ENCODE peak calls at places on chromosomes 11 and 22, in six cellular contexts. K, G, U, T, L and D are unnamed samples.

GRCh38 chr22:39941661-39942060 is 18.5 kb upstream of the TMA7B start:
- DNase-seq in K (no peak), G (peak), U (no peak), T (no peak), L (no peak), D (no peak)

GRCh38 chr11:40130427-40130826 is 1329.0 kb downstream of the LRRC4C start:
- DNase-seq in K (no peak), G (no peak), U (no peak), T (no peak), L (no peak), D (no peak)

GRCh38 chr22:49964493-49965290 is 4.1 kb downstream of the PIM3 start:
- DNase-seq in K (no peak), G (no peak), U (no peak), T (no peak), L (no peak), D (no peak)

GRCh38 chr11:65778901-65779668 is 1.7 kb downstream of the AP5B1 start:
- DNase-seq in K (no peak), G (no peak), U (no peak), T (no peak), L (no peak), D (no peak)

GRCh38 chr11:11163669-11164377 is 189.2 kb downstream of the CSNK2A3 start:
- DNase-seq in K (no peak), G (no peak), U (no peak), T (no peak), L (no peak), D (no peak)

GRCh38 chr22:17131686-17132085 is 10.5 kb upstream of the TMEM121B start:
- DNase-seq in K (no peak), G (no peak), U (no peak), T (no peak), L (no peak), D (peak)

GRCh38 chr11:128776434-128777284 is 82.8 kb downstream of the FLI1 start:
- DNase-seq in K (peak), G (no peak), U (peak), T (peak), L (no peak), D (peak)

GRCh38 chr22:44580756-44581435 is 82.9 kb upstream of the RTL6 start:
- DNase-seq in K (no peak), G (no peak), U (no peak), T (no peak), L (no peak), D (no peak)

GRCh38 chr11:28619870-28620540 is 511.8 kb downstream of the METTL15 start:
- DNase-seq in K (peak), G (no peak), U (peak), T (no peak), L (no peak), D (no peak)

GRCh38 chr22:20094158-20094807 is 14.2 kb downstream of the DGCR8 start:
- DNase-seq in K (no peak), G (no peak), U (no peak), T (no peak), L (no peak), D (no peak)

GRCh38 chr11:57160665-57161064 is 21.1 kb upstream of the LRRC55 start:
- DNase-seq in K (no peak), G (no peak), U (no peak), T (no peak), L (no peak), D (no peak)

GRCh38 chr11:117314840-117315239 is 1.2 kb downstream of the BACE1 start:
- DNase-seq in K (no peak), G (no peak), U (no peak), T (peak), L (no peak), D (no peak)

GRCh38 chr11:6307879-6308278 is 12.4 kb downstream of the CAVIN3 start:
- DNase-seq in K (no peak), G (no peak), U (peak), T (no peak), L (no peak), D (no peak)

GRCh38 chr11:27248430-27249207 is 114.4 kb downstream of the CCDC34 start:
- DNase-seq in K (no peak), G (peak), U (no peak), T (no peak), L (no peak), D (no peak)

GRCh38 chr11:22432331-22433065 is 94.3 kb downstream of the SLC17A6 start:
- DNase-seq in K (no peak), G (no peak), U (peak), T (no peak), L (no peak), D (no peak)

GRCh38 chr11:107017433-107018227 is 646 bp downstream of the GUCY1A2 start:
- DNase-seq in K (peak), G (peak), U (no peak), T (peak), L (no peak), D (peak)

GRCh38 chr11:133227674-133228111 is 304.6 kb downstream of the OPCML start:
- DNase-seq in K (no peak), G (no peak), U (no peak), T (no peak), L (no peak), D (no peak)

GRCh38 chr22:28989035-28989464 is 72.6 kb downstream of the C22orf31 start:
- DNase-seq in K (no peak), G (no peak), U (no peak), T (no peak), L (no peak), D (no peak)

GRCh38 chr11:121451178-121451981 is 734 bp upstream of the SORL1 start:
- DNase-seq in K (no peak), G (peak), U (no peak), T (no peak), L (no peak), D (no peak)

GRCh38 chr22:49674479-49674830 is 153.2 kb downstream of the BRD1 start:
- DNase-seq in K (no peak), G (no peak), U (no peak), T (no peak), L (no peak), D (no peak)

GRCh38 chr11:42085736-42086135 is 626.3 kb upstream of the LRRC4C start:
- DNase-seq in K (no peak), G (no peak), U (no peak), T (no peak), L (no peak), D (no peak)

GRCh38 chr11:102626686-102627085 is 1.6 kb upstream of the MMP20 start:
- DNase-seq in K (no peak), G (no peak), U (peak), T (no peak), L (no peak), D (no peak)

GRCh38 chr11:65502274-65502851 is 3.5 kb downstream of the MALAT1 start:
- DNase-seq in K (peak), G (no peak), U (peak), T (no peak), L (no peak), D (no peak)

GRCh38 chr11:131392528-131393255 is 22.3 kb downstream of the NTM start:
- DNase-seq in K (peak), G (no peak), U (no peak), T (no peak), L (no peak), D (no peak)

GRCh38 chr22:20092477-20092854 is 12.4 kb downstream of the DGCR8 start:
- DNase-seq in K (no peak), G (no peak), U (no peak), T (no peak), L (no peak), D (no peak)

GRCh38 chr11:113528982-113529381 is 53.8 kb upstream of the DRD2 start:
- DNase-seq in K (no peak), G (no peak), U (no peak), T (no peak), L (no peak), D (no peak)

GRCh38 chr11:26649884-26650283 is 72.0 kb downstream of the SLC5A12 start:
- DNase-seq in K (peak), G (peak), U (peak), T (peak), L (peak), D (peak)

GRCh38 chr22:43867839-43868652 is 5.7 kb upstream of the SULT4A1 start:
- DNase-seq in K (peak), G (no peak), U (peak), T (peak), L (no peak), D (peak)

GRCh38 chr11:59931688-59932087 is 6.5 kb upstream of the OOSP1 start:
- DNase-seq in K (no peak), G (no peak), U (no peak), T (no peak), L (no peak), D (no peak)

GRCh38 chr11:77115956-77116355 is 12.1 kb upstream of the MYO7A start:
- DNase-seq in K (no peak), G (no peak), U (no peak), T (no peak), L (no peak), D (no peak)

GRCh38 chr11:14454861-14455632 is 44.6 kb downstream of the COPB1 start:
- DNase-seq in K (peak), G (peak), U (peak), T (peak), L (no peak), D (peak)

GRCh38 chr11:60924906-60925684 is 835 bp downstream of the TMEM132A start:
- DNase-seq in K (no peak), G (no peak), U (no peak), T (no peak), L (no peak), D (peak)

GRCh38 chr11:134027671-134028070 is 41.2 kb upstream of the JAM3 start:
- DNase-seq in K (no peak), G (no peak), U (no peak), T (no peak), L (no peak), D (no peak)

GRCh38 chr11:57364851-57365660 is 15.9 kb downstream of the PRG3 start:
- DNase-seq in K (no peak), G (no peak), U (no peak), T (no peak), L (no peak), D (no peak)

GRCh38 chr11:69828276-69828970 is 9.2 kb upstream of the FGF3 start:
- DNase-seq in K (no peak), G (no peak), U (no peak), T (no peak), L (no peak), D (no peak)

GRCh38 chr22:24937114-24937513 is 9.4 kb downstream of the LHFPL7 start:
- DNase-seq in K (peak), G (peak), U (no peak), T (no peak), L (no peak), D (peak)

GRCh38 chr11:69430566-69430965 is 50.9 kb upstream of the LINC01488 start:
- DNase-seq in K (peak), G (peak), U (peak), T (no peak), L (no peak), D (no peak)

GRCh38 chr22:41028841-41029240 is 63.6 kb upstream of the EP300 start:
- DNase-seq in K (peak), G (peak), U (peak), T (no peak), L (no peak), D (no peak)

GRCh38 chr22:27692243-27692642 is 109.3 kb downstream of the MN1 start:
- DNase-seq in K (no peak), G (no peak), U (peak), T (no peak), L (no peak), D (no peak)

GRCh38 chr11:315051-315481 is 1.2 kb downstream of the IFITM1 start:
- DNase-seq in K (no peak), G (peak), U (no peak), T (no peak), L (no peak), D (no peak)
- TF ChIP-seq BHLHE40 in K (no peak), G (no peak), U (no peak), T (no peak), L (peak), D (no peak)

DNA sequence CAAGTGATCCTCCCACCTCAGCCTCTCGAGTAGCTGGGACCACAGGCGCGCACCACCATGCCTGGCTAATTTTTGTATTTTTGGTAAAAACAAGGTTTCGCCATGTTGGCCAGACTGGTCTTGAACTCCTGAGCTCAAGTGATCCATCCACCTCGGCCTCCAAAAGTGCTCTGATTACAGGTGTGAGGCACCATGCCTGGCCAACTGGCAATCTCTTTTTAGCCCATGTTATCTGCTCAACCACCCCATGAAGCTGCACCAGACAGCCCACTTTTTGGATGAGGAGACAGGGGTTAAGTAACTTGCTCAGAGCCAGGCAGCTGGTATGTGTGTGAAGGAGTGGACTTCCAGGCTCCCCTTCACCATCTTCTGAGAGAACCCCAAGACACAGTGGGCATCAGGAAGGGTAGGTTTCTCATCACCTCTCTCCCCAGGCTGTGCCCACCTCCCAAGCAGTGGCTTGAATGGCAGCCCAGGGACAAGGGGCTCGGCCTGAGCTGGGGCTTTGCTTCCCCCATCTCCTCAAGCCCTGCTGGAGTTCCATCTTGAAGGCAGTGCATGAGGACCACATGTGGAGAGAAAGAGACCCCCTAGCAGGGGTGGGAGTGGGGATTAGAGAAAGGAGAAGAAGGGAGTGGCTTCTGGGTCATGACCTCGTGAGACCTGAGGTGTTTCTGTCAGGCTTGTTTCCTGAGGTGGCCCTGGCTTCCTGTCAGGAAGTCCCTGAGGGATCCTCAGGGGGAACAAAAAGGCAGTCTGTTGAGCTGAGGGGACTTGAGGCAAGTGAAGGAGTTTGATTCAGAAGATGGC is 87.5 kb upstream of the PARVA start:
- DNase-seq in K (no peak), G (no peak), U (no peak), T (no peak), L (no peak), D (no peak)
- TF ChIP-seq BHLHE40 in K (no peak), G (no peak), U (no peak), T (no peak), L (no peak), D (no peak)

GRCh38 chr11:8773916-8774537 is 91.4 kb downstream of the RPL27A start:
- DNase-seq in K (no peak), G (no peak), U (no peak), T (no peak), L (no peak), D (no peak)
- TF ChIP-seq BHLHE40 in K (no peak), G (no peak), U (no peak), T (no peak), L (no peak), D (no peak)

DNA sequence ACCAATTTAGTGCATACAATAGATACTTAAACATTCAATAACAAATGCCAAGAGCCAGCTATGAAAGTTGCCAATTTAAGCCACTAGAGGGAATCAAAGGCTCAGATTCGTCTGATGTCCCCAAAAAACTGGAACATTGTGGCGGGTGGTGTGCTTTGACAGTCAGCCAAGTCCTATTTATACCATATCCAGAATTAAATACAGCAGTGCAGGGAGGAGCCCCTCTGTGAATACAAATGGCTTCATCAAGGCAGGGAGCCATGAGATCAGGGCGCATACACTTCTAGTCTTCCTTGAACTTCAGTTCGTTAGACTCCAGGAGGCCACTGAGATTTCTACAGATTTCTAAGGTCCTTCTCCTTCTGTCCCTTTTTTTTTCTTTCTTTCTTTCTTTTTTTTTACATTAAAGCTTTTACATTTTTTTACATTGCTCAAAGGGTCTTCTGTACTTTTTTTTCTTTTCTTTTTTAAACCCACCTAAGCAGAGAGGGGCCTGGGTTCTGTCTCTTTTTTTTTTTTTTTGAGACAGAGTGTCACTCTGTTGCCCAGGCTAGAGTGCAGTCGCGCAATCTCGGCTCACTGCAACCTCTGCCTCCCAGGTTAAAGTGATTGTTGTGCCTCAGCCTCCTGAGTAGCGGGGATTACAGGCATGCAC is 41.5 kb upstream of the HSPA8 start:
- DNase-seq in K (peak), G (peak), U (peak), T (peak), L (no peak), D (peak)
- TF ChIP-seq BHLHE40 in K (no peak), G (no peak), U (no peak), T (no peak), L (no peak), D (no peak)

GRCh38 chr22:36541831-36542391 is 12.9 kb upstream of the EIF3D start:
- DNase-seq in K (peak), G (no peak), U (peak), T (no peak), L (no peak), D (no peak)
- TF ChIP-seq BHLHE40 in K (no peak), G (no peak), U (peak), T (no peak), L (no peak), D (no peak)

GRCh38 chr11:47571012-47571729 is 5.8 kb downstream of the PTPMT1 start:
- DNase-seq in K (no peak), G (no peak), U (no peak), T (peak), L (no peak), D (no peak)

GRCh38 chr11:47573321-47573720 is 5.4 kb downstream of the KBTBD4 start:
- DNase-seq in K (no peak), G (no peak), U (no peak), T (peak), L (no peak), D (no peak)

GRCh38 chr11:47569646-47570045 is 4.2 kb downstream of the PTPMT1 start:
- DNase-seq in K (no peak), G (no peak), U (no peak), T (peak), L (no peak), D (no peak)

GRCh38 chr11:47572715-47573255 is 6.0 kb downstream of the KBTBD4 start:
- DNase-seq in K (no peak), G (no peak), U (no peak), T (peak), L (no peak), D (no peak)

GRCh38 chr11:47571895-47572294 is 6.5 kb downstream of the PTPMT1 start:
- DNase-seq in K (no peak), G (no peak), U (peak), T (peak), L (no peak), D (no peak)
- TF ChIP-seq BHLHE40 in K (no peak), G (no peak), U (no peak), T (no peak), L (no peak), D (no peak)

GRCh38 chr11:86172894-86173293 is 71.7 kb upstream of the EED start:
- DNase-seq in K (no peak), G (no peak), U (peak), T (peak), L (no peak), D (no peak)
- TF ChIP-seq BHLHE40 in K (no peak), G (no peak), U (no peak), T (no peak), L (no peak), D (no peak)

GRCh38 chr11:44382118-44382517 is 72.2 kb upstream of the ALX4 start:
- DNase-seq in K (no peak), G (no peak), U (no peak), T (no peak), L (no peak), D (no peak)
- TF ChIP-seq BHLHE40 in K (no peak), G (no peak), U (no peak), T (no peak), L (no peak), D (no peak)